ENCODE peak calls at places on chromosomes 13 and 19, in five cellular contexts. Z is adrenal gland, O is Peyer's patch, B is breast epithelium, M is body of pancreas. U is an unnamed sample. For H3K36me3, the result is how much of the 10 kb centered on the place peaks cover.

GRCh38 chr19:46393456-46394397 is 19.6 kb downstream of the CCDC8 start:
- DNase-seq in O (no peak), Z (no peak), B (no peak), M (no peak), U (no peak)

GRCh38 chr19:40530091-40530901 is 46.4 kb upstream of the SHKBP1 start:
- DNase-seq in B (no peak), Z (peak), O (no peak), M (no peak), U (no peak)

GRCh38 chr19:16470541-16470910 is 1.2 kb downstream of the EPS15L1 start:
- DNase-seq in B (no peak), M (no peak), O (no peak), Z (no peak), U (no peak)

GRCh38 chr13:59447846-59448620 is 715.7 kb downstream of the DIAPH3 start:
- DNase-seq in M (no peak), B (no peak), O (no peak), Z (no peak), U (no peak)

GRCh38 chr13:20719783-20720182 is 16.3 kb downstream of the IL17D start:
- DNase-seq in Z (no peak), M (no peak), O (no peak), B (no peak), U (no peak)

GRCh38 chr19:3983936-3984583 is 1.2 kb downstream of the EEF2 start:
- DNase-seq in O (peak), M (peak), B (peak), Z (peak), U (no peak)

GRCh38 chr19:34218818-34219164 is 35.6 kb upstream of the GARRE1 start:
- DNase-seq in M (no peak), B (no peak), O (no peak), Z (no peak), U (no peak)

GRCh38 chr19:41175825-41176734 is 16.9 kb upstream of the CYP2S1 start:
- DNase-seq in O (peak), B (peak), Z (peak), M (peak), U (no peak)

GRCh38 chr13:21435710-21436151 is 23.4 kb downstream of the ZDHHC20 start:
- DNase-seq in O (no peak), Z (peak), M (peak), B (no peak), U (no peak)

GRCh38 chr19:37926711-37927110 is 19.7 kb downstream of the SIPA1L3 start:
- DNase-seq in M (no peak), O (no peak), Z (no peak), B (no peak), U (no peak)

GRCh38 chr19:37987356-37988332 is 80.6 kb downstream of the SIPA1L3 start:
- DNase-seq in B (no peak), O (no peak), M (no peak), Z (no peak), U (no peak)

GRCh38 chr19:19563348-19563848 is 25.3 kb downstream of the CILP2 start:
- DNase-seq in O (peak), M (no peak), B (no peak), Z (no peak), U (no peak)

GRCh38 chr13:91241249-91241648 is 106.2 kb upstream of the MIR17HG start:
- DNase-seq in O (no peak), M (no peak), Z (no peak), B (no peak), U (no peak)

GRCh38 chr13:78589206-78589605 is 14.1 kb downstream of the POU4F1 start:
- DNase-seq in O (no peak), B (no peak), Z (peak), M (no peak), U (no peak)

GRCh38 chr19:4139614-4140236 is 13.7 kb upstream of the CREB3L3 start:
- DNase-seq in M (peak), O (peak), Z (peak), B (peak), U (no peak)

GRCh38 chr19:23283925-23284324 is 33.7 kb upstream of the ZNF724 start:
- DNase-seq in B (peak), O (peak), M (peak), Z (no peak), U (no peak)

GRCh38 chr19:45339629-45340028 is 921 bp upstream of the KLC3 start:
- DNase-seq in O (no peak), Z (no peak), B (no peak), M (no peak), U (no peak)

GRCh38 chr19:16436780-16437179 is 35.0 kb downstream of the EPS15L1 start:
- DNase-seq in M (no peak), O (no peak), Z (no peak), B (no peak), U (no peak)

GRCh38 chr13:105069106-105069505 is 1466.4 kb downstream of the EFNB2 start:
- DNase-seq in B (no peak), O (no peak), M (no peak), Z (no peak), U (no peak)

GRCh38 chr13:45825124-45825650 is 26.4 kb downstream of the SIAH3 start:
- DNase-seq in B (no peak), O (no peak), M (no peak), Z (no peak), U (no peak)

GRCh38 chr13:29954082-29955043 is 103.9 kb upstream of the UBL3 start:
- DNase-seq in B (no peak), O (no peak), Z (no peak), M (no peak), U (no peak)

GRCh38 chr19:50835103-50835784 is 1.9 kb upstream of the KLK15 start:
- DNase-seq in B (no peak), M (peak), O (no peak), Z (no peak), U (no peak)

GRCh38 chr19:9834726-9835506 is at the start of gene PIN1:
- DNase-seq in B (peak), M (peak), Z (peak), O (peak), U (peak)

GRCh38 chr19:45098521-45099464 is 5.8 kb downstream of the PPP1R37 start:
- DNase-seq in B (no peak), O (no peak), Z (peak), M (peak), U (no peak)

GRCh38 chr13:38350114-38350617 is 515 bp downstream of the UFM1 start:
- DNase-seq in M (peak), Z (peak), O (peak), B (peak), U (no peak)

GRCh38 chr19:35714601-35715354 is 3.0 kb upstream of the KMT2B start:
- DNase-seq in Z (no peak), M (no peak), O (no peak), B (no peak), U (no peak)

GRCh38 chr13:73657821-73658540 is 476.2 kb downstream of the KLF12 start:
- DNase-seq in Z (no peak), B (peak), O (no peak), M (peak), U (no peak)

GRCh38 chr13:112532837-112533745 is 54.9 kb downstream of the TUBGCP3 start:
- DNase-seq in B (no peak), Z (no peak), M (no peak), O (no peak), U (no peak)

GRCh38 chr19:18883530-18884304 is 12.2 kb downstream of the CERS1 start:
- DNase-seq in Z (no peak), B (no peak), M (no peak), O (no peak), U (no peak)

GRCh38 chr19:14479985-14480694 is 5.0 kb upstream of the PTGER1 start:
- DNase-seq in Z (peak), B (no peak), O (no peak), M (no peak), U (no peak)

GRCh38 chr19:56660381-56661105 is 11.0 kb downstream of the ZNF835 start:
- DNase-seq in B (no peak), Z (peak), M (peak), O (no peak), U (no peak)

GRCh38 chr13:42041684-42042035 is 6.8 kb upstream of the DGKH start:
- DNase-seq in B (peak), M (peak), O (peak), Z (peak), U (no peak)

GRCh38 chr19:14333101-14333871 is 48.0 kb upstream of the ADGRE5 start:
- DNase-seq in B (no peak), M (no peak), Z (no peak), O (peak), U (no peak)

GRCh38 chr19:35973487-35973886 is 21.5 kb upstream of the SDHAF1 start:
- DNase-seq in M (no peak), Z (no peak), B (no peak), O (no peak), U (no peak)

GRCh38 chr19:54463531-54464043 is at the start of gene LENG9:
- DNase-seq in M (peak), Z (peak), B (peak), O (peak), U (peak)
- TF ChIP-seq POLR2A in M (peak), Z (peak), B (peak), O (peak), U (peak)

GRCh38 chr13:110409581-110409992 is 102.5 kb downstream of the COL4A2 start:
- DNase-seq in O (no peak), M (no peak), Z (no peak), B (peak), U (no peak)

GRCh38 chr13:110411316-110412105 is 104.4 kb downstream of the COL4A2 start:
- DNase-seq in O (no peak), Z (no peak), M (no peak), B (no peak), U (no peak)

GRCh38 chr13:110408286-110408685 is 101.2 kb downstream of the COL4A2 start:
- DNase-seq in M (no peak), B (peak), Z (no peak), O (no peak), U (no peak)

GRCh38 chr13:110410906-110411305 is 103.8 kb downstream of the COL4A2 start:
- DNase-seq in O (no peak), M (no peak), B (peak), Z (no peak), U (no peak)

GRCh38 chr13:110410000-110410399 is 102.9 kb downstream of the COL4A2 start:
- DNase-seq in Z (no peak), M (no peak), O (no peak), B (no peak), U (no peak)
- H3K27ac ChIP-seq in Z (peak), M (peak), O (peak), B (peak), U (peak)

GRCh38 chr19:1249298-1249989 is 1.1 kb downstream of the MIDN start:
- DNase-seq in B (peak), M (peak), O (peak), Z (peak), U (peak)
- H3K36me3 ChIP-seq in B (under half), M (under half), O (under half), Z (under half), U (under half)

DNA sequence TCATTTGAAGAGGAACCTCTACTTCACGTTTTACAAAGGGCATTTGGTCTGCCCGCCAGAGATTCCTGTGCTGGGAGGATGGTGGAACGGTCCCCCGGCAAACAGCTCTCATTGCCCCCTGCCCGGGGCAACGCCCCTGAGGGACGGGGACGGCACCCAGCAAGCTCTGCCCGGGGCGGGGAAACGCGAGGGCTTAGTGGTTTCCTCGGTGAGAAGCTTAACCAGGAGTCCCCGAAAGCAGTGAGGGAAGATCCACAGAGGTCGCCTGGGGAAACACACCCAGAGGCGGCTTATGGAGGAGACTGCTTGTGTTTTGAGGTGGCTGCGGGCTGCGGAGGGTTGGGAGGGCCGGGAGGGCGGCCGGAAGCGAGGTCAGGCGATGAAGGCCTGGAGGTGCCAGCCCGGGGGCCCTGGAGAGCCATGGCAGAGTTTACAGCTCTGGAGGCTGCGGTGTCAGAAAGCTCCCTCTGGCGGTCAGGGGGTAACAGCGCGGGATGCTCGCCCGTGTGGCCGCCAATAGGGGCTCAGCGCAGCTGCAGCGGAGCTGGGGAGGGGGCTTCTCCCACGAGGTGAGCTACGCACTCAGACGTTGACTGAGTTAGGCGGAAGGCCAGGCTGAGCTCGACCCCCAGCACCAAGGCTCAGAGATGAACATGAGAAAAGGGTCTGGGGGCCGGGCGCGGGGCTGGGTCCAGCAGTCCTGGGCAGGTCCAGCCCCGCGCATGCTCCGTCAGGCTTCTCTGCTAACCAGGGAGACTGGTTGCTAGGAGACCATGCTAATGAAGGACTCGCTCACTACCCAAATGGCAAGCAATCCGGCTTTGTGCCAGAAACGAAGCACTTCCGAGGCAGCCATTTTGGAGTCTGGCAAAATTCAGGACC is 652 bp upstream of the TPGS1 start:
- DNase-seq in O (peak), M (peak), B (peak), Z (peak), U (peak)
- TF ChIP-seq POLR2A in O (no peak), M (no peak), B (no peak), Z (no peak), U (peak)